ENCODE peak calls at places on chromosomes 3 and 15, in nine cellular contexts. M is thoracic aorta, W is fibroblast of lung, S is foreskin keratinocyte, E is HL-60, U is heart left ventricle, P is A673, L is upper lobe of right lung, A is stomach. I is an unnamed sample.
A peak's percentile ranks its signal among the peaks of the same experiment; 100 is the strongest.

GRCh38 chr15:95024388-95024787 is 793.0 kb downstream of the MCTP2 start:
- DNase-seq in E (no peak), P (peak; percentile 63), W (peak; percentile 63), U (no peak), M (no peak), S (peak; percentile 45), A (no peak), L (no peak), I (peak; percentile 5)

GRCh38 chr3:28667646-28668376 is 319.2 kb upstream of the AZI2 start:
- DNase-seq in M (peak; percentile 9), S (peak; percentile 45), A (peak; percentile 77), P (peak; percentile 78), E (peak; percentile 7), U (peak; percentile 46), L (no peak), W (peak; percentile 71), I (peak; percentile 13)

GRCh38 chr15:70121656-70122297 is 24.1 kb upstream of the TLE3 start:
- DNase-seq in S (peak; percentile 54), P (no peak), L (peak; percentile 62), A (peak; percentile 52), W (peak; percentile 94), M (no peak), U (peak; percentile 38), E (no peak), I (peak; percentile 55)

GRCh38 chr3:45942051-45942825 is 1.0 kb upstream of the CXCR6 start:
- DNase-seq in W (no peak), S (no peak), P (peak; percentile 35), L (no peak), M (no peak), E (no peak), A (peak; percentile 35), U (no peak), I (no peak)

GRCh38 chr3:160278210-160278609 is 53.0 kb downstream of the C3orf80 start:
- DNase-seq in P (no peak), U (no peak), M (no peak), A (no peak), W (no peak), S (no peak), E (no peak), L (no peak), I (no peak)

GRCh38 chr3:101936419-101937331 is 87.4 kb downstream of the NFKBIZ start:
- DNase-seq in E (peak; percentile 90), P (peak; percentile 81), M (no peak), S (peak; percentile 92), L (no peak), W (peak; percentile 95), U (no peak), A (no peak), I (peak; percentile 76)

GRCh38 chr15:60397772-60398445 is at the start of gene ANXA2:
- DNase-seq in A (peak; percentile 87), E (peak; percentile 35), S (peak; percentile 81), U (peak; percentile 88), W (peak; percentile 91), M (peak; percentile 69), P (peak; percentile 88), L (peak; percentile 94), I (peak; percentile 94)

GRCh38 chr3:151838574-151839312 is 24.8 kb downstream of the AADAC start:
- DNase-seq in W (peak; percentile 90), M (no peak), A (peak; percentile 61), E (peak; percentile 24), P (peak; percentile 93), S (peak; percentile 61), L (no peak), U (peak; percentile 64), I (peak; percentile 56)

GRCh38 chr15:98754283-98755022 is 106.1 kb downstream of the IGF1R start:
- DNase-seq in M (no peak), A (no peak), U (no peak), S (peak; percentile 45), E (no peak), W (peak; percentile 26), L (no peak), P (peak; percentile 31), I (no peak)

GRCh38 chr15:90184786-90185704 is 16.1 kb upstream of the SEMA4B start:
- DNase-seq in S (no peak), E (no peak), W (peak; percentile 38), U (peak; percentile 72), L (peak; percentile 89), A (peak; percentile 74), M (no peak), P (peak; percentile 40), I (peak; percentile 78)

GRCh38 chr3:52528596-52529375 is 4.9 kb downstream of the NT5DC2 start:
- DNase-seq in U (peak; percentile 13), P (no peak), L (peak; percentile 62), M (no peak), E (no peak), S (no peak), A (no peak), W (no peak), I (no peak)

GRCh38 chr3:54892168-54892567 is 35.7 kb downstream of the LRTM1 start:
- DNase-seq in P (no peak), U (no peak), E (no peak), L (no peak), S (no peak), M (no peak), W (no peak), A (no peak), I (no peak)

GRCh38 chr3:187737401-187738088 is 7.7 kb downstream of the BCL6 start:
- DNase-seq in A (peak; percentile 80), E (peak; percentile 23), W (peak; percentile 70), S (peak; percentile 77), L (peak; percentile 93), M (peak; percentile 42), P (peak; percentile 70), U (peak; percentile 76), I (peak; percentile 68)

GRCh38 chr15:48358681-48359152 is 27.5 kb downstream of the DUT start:
- DNase-seq in S (no peak), L (no peak), A (no peak), P (peak; percentile 73), U (no peak), W (peak; percentile 39), E (no peak), M (no peak), I (no peak)

GRCh38 chr15:65115542-65115941 is 542 bp upstream of the UBAP1L start:
- DNase-seq in A (no peak), S (no peak), M (no peak), E (no peak), P (no peak), L (no peak), W (no peak), U (no peak), I (no peak)

GRCh38 chr3:183883291-183884096 is 1.2 kb downstream of the PARL start:
- DNase-seq in A (no peak), W (no peak), S (no peak), P (no peak), U (no peak), L (no peak), E (no peak), M (no peak), I (no peak)

GRCh38 chr3:124791639-124792111 is 61.4 kb downstream of the UMPS start:
- DNase-seq in P (no peak), E (no peak), A (no peak), W (peak; percentile 91), L (no peak), S (peak; percentile 54), U (peak; percentile 52), M (no peak), I (no peak)
- TF ChIP-seq CTCF in P (no peak), E (no peak), A (no peak), W (no peak), L (no peak), S (no peak), U (no peak), M (no peak), I (no peak)

GRCh38 chr15:38147246-38147645 is 105.4 kb upstream of the SPRED1 start:
- DNase-seq in W (no peak), E (no peak), L (no peak), S (no peak), M (no peak), P (no peak), U (no peak), A (no peak), I (no peak)

GRCh38 chr15:38149315-38149714 is 103.3 kb upstream of the SPRED1 start:
- DNase-seq in M (no peak), S (no peak), A (no peak), P (no peak), U (no peak), E (no peak), L (no peak), W (no peak), I (no peak)

GRCh38 chr15:38148476-38148875 is 104.2 kb upstream of the SPRED1 start:
- DNase-seq in L (no peak), M (no peak), W (peak; percentile 29), P (no peak), E (no peak), A (no peak), U (no peak), S (peak; percentile 66), I (no peak)

GRCh38 chr15:38144921-38145320 is 107.7 kb upstream of the SPRED1 start:
- DNase-seq in W (peak; percentile 31), E (no peak), L (no peak), P (no peak), U (no peak), A (no peak), M (no peak), S (peak; percentile 22), I (no peak)

GRCh38 chr15:38145671-38146111 is 106.9 kb upstream of the SPRED1 start:
- DNase-seq in E (no peak), P (no peak), U (no peak), W (no peak), S (no peak), M (no peak), A (no peak), L (no peak), I (no peak)
- H3K27ac ChIP-seq in E (no peak overlapping the region), P (no peak overlapping the region), U (no peak overlapping the region), W (no peak overlapping the region), S (no peak overlapping the region), M (no peak overlapping the region), A (no peak overlapping the region), L (no peak overlapping the region), I (no peak overlapping the region)

GRCh38 chr15:51735211-51735610 is 2.2 kb downstream of the LYSMD2 start:
- DNase-seq in M (no peak), S (no peak), U (no peak), W (no peak), E (no peak), P (no peak), L (no peak), A (no peak), I (no peak)
- TF ChIP-seq CTCF in M (no peak), S (peak; percentile 25), U (no peak), W (no peak), E (no peak), P (no peak), L (no peak), A (no peak), I (no peak)

GRCh38 chr15:80608688-80609087 is 86.4 kb upstream of the ABHD17C start:
- DNase-seq in S (peak; percentile 69), W (no peak), E (no peak), A (no peak), P (no peak), L (no peak), M (no peak), U (no peak), I (no peak)
- H3K27ac ChIP-seq in S (no peak overlapping the region), W (no peak overlapping the region), E (no peak overlapping the region), A (no peak overlapping the region), P (no peak overlapping the region), L (no peak overlapping the region), M (no peak overlapping the region), U (no peak overlapping the region), I (peak overlapping the region; percentile 92)

GRCh38 chr15:57519806-57520205 is 71.9 kb upstream of the MYZAP start:
- DNase-seq in U (no peak), P (no peak), W (no peak), S (no peak), M (no peak), E (no peak), L (no peak), A (no peak), I (no peak)
- TF ChIP-seq CTCF in U (no peak), P (no peak), W (no peak), S (no peak), M (no peak), E (no peak), L (no peak), A (no peak), I (no peak)

I was measured in RWPE1.